ENCODE peak calls at places on chromosomes 7 and 10, in four cellular contexts. One of them, this sample, is unnamed.

GRCh38 chr10:88270871-88271713 is 312.0 kb downstream of the RNLS start:
- DNase-seq in H54: no peak
- DNase-seq in activated CD8-positive, alpha-beta memory T cell treated with anti-CD3 and anti-CD28 coated beads, Interleukin-2, amount 50 U/mL, for 48 hours: peak
- DNase-seq in retinal pigment epithelial cell: no peak
- DNase-seq in this sample: no peak

GRCh38 chr7:144824360-144824759 is 11.5 kb downstream of the TPK1 start:
- DNase-seq in retinal pigment epithelial cell: peak
- DNase-seq in activated CD8-positive, alpha-beta memory T cell treated with anti-CD3 and anti-CD28 coated beads, Interleukin-2, amount 50 U/mL, for 48 hours: no peak
- DNase-seq in H54: peak
- DNase-seq in this sample: peak

GRCh38 chr7:77427996-77428603 is 12.0 kb upstream of the GSAP start:
- DNase-seq in activated CD8-positive, alpha-beta memory T cell treated with anti-CD3 and anti-CD28 coated beads, Interleukin-2, amount 50 U/mL, for 48 hours: no peak
- DNase-seq in retinal pigment epithelial cell: no peak
- DNase-seq in H54: no peak
- DNase-seq in this sample: no peak

GRCh38 chr10:124091646-124092269 is 1.6 kb downstream of the CHST15 start:
- DNase-seq in H54: no peak
- DNase-seq in activated CD8-positive, alpha-beta memory T cell treated with anti-CD3 and anti-CD28 coated beads, Interleukin-2, amount 50 U/mL, for 48 hours: no peak
- DNase-seq in retinal pigment epithelial cell: no peak
- DNase-seq in this sample: no peak

GRCh38 chr10:73991846-73992245 is 6.1 kb upstream of the VCL start:
- DNase-seq in H54: no peak
- DNase-seq in activated CD8-positive, alpha-beta memory T cell treated with anti-CD3 and anti-CD28 coated beads, Interleukin-2, amount 50 U/mL, for 48 hours: peak
- DNase-seq in retinal pigment epithelial cell: no peak
- DNase-seq in this sample: no peak

GRCh38 chr7:159067870-159068787 is 76.5 kb downstream of the VIPR2 start:
- DNase-seq in activated CD8-positive, alpha-beta memory T cell treated with anti-CD3 and anti-CD28 coated beads, Interleukin-2, amount 50 U/mL, for 48 hours: peak
- DNase-seq in retinal pigment epithelial cell: no peak
- DNase-seq in H54: no peak
- DNase-seq in this sample: no peak

GRCh38 chr10:69734797-69735468 is 66.8 kb upstream of the COL13A1 start:
- DNase-seq in H54: no peak
- DNase-seq in activated CD8-positive, alpha-beta memory T cell treated with anti-CD3 and anti-CD28 coated beads, Interleukin-2, amount 50 U/mL, for 48 hours: no peak
- DNase-seq in retinal pigment epithelial cell: no peak
- DNase-seq in this sample: no peak

GRCh38 chr7:11807000-11807399 is 25.0 kb downstream of the THSD7A start:
- DNase-seq in retinal pigment epithelial cell: no peak
- DNase-seq in H54: no peak
- DNase-seq in activated CD8-positive, alpha-beta memory T cell treated with anti-CD3 and anti-CD28 coated beads, Interleukin-2, amount 50 U/mL, for 48 hours: no peak
- DNase-seq in this sample: no peak

GRCh38 chr10:63264852-63265617 is 131.9 kb downstream of the NRBF2 start:
- DNase-seq in activated CD8-positive, alpha-beta memory T cell treated with anti-CD3 and anti-CD28 coated beads, Interleukin-2, amount 50 U/mL, for 48 hours: no peak
- DNase-seq in retinal pigment epithelial cell: no peak
- DNase-seq in H54: no peak
- DNase-seq in this sample: no peak

GRCh38 chr7:150451097-150451793 is 815 bp downstream of the GIMAP8 start:
- DNase-seq in H54: no peak
- DNase-seq in retinal pigment epithelial cell: no peak
- DNase-seq in activated CD8-positive, alpha-beta memory T cell treated with anti-CD3 and anti-CD28 coated beads, Interleukin-2, amount 50 U/mL, for 48 hours: peak
- DNase-seq in this sample: no peak

GRCh38 chr10:78894841-78895195 is 173.9 kb upstream of the ZMIZ1 start:
- DNase-seq in activated CD8-positive, alpha-beta memory T cell treated with anti-CD3 and anti-CD28 coated beads, Interleukin-2, amount 50 U/mL, for 48 hours: no peak
- DNase-seq in H54: no peak
- DNase-seq in retinal pigment epithelial cell: no peak
- DNase-seq in this sample: no peak

GRCh38 chr7:34747176-34747781 is 89.3 kb downstream of the NPSR1 start:
- DNase-seq in activated CD8-positive, alpha-beta memory T cell treated with anti-CD3 and anti-CD28 coated beads, Interleukin-2, amount 50 U/mL, for 48 hours: no peak
- DNase-seq in H54: no peak
- DNase-seq in retinal pigment epithelial cell: no peak
- DNase-seq in this sample: no peak